ENCODE peak calls at places on chromosomes 6 and 20, in four cellular contexts. L is heart right ventricle, K is ovary, B is mesendoderm. O is an unnamed sample.

GRCh38 chr20:45221076-45221475 is at the start of gene SEMG2:
- DNase-seq in L (no peak), K (no peak), B (no peak), O (no peak)

GRCh38 chr20:13147971-13148370 is 73.1 kb upstream of the ISM1 start:
- DNase-seq in L (no peak), K (no peak), B (no peak), O (no peak)

GRCh38 chr20:5471368-5471767 is 154.6 kb upstream of the PROKR2 start:
- DNase-seq in L (no peak), K (no peak), B (no peak), O (no peak)

GRCh38 chr6:51350308-51350904 is 531.7 kb downstream of the TFAP2B start:
- DNase-seq in L (no peak), K (no peak), B (no peak), O (no peak)

GRCh38 chr6:11414564-11414963 is 123.0 kb upstream of the TMEM170B start:
- DNase-seq in L (no peak), K (no peak), B (peak; percentile 71), O (no peak)

GRCh38 chr6:83758533-83758932 is 49.6 kb upstream of the SNAP91 start:
- DNase-seq in L (no peak), K (no peak), B (no peak), O (no peak)

GRCh38 chr20:11553603-11554002 is 364.1 kb upstream of the BTBD3 start:
- DNase-seq in L (no peak), K (no peak), B (no peak), O (no peak)

GRCh38 chr6:72861935-72862432 is 240.1 kb downstream of the KCNQ5 start:
- DNase-seq in L (no peak), K (no peak), B (no peak), O (no peak)

GRCh38 chr6:9140181-9140580 is 704.8 kb upstream of the SLC35B3 start:
- DNase-seq in L (no peak), K (no peak), B (no peak), O (no peak)

GRCh38 chr6:107679457-107679856 is 144.7 kb downstream of the SCML4 start:
- DNase-seq in L (no peak), K (peak; percentile 69), B (peak; percentile 85), O (no peak)

GRCh38 chr6:72552938-72553337 is 68.9 kb upstream of the KCNQ5 start:
- DNase-seq in L (no peak), K (no peak), B (no peak), O (no peak)

GRCh38 chr6:163099621-163100171 is 314.8 kb upstream of the QKI start:
- DNase-seq in L (no peak), K (no peak), B (no peak), O (peak; percentile 19)

GRCh38 chr6:133033263-133033662 is 207.9 kb upstream of the EYA4 start:
- DNase-seq in L (no peak), K (no peak), B (no peak), O (no peak)

GRCh38 chr6:133705731-133706130 is 183.2 kb upstream of the TCF21 start:
- DNase-seq in L (no peak), K (no peak), B (no peak), O (no peak)

GRCh38 chr6:127120787-127121636 is 2.5 kb downstream of the RSPO3 start:
- DNase-seq in L (peak; percentile 64), K (peak; percentile 61), B (peak; percentile 87), O (no peak)

GRCh38 chr6:79686698-79687309 is 55.7 kb downstream of the SH3BGRL2 start:
- DNase-seq in L (no peak), K (no peak), B (no peak), O (no peak)

GRCh38 chr20:13701486-13701885 is 62.8 kb upstream of the TASP1 start:
- DNase-seq in L (no peak), K (no peak), B (no peak), O (no peak)

GRCh38 chr20:63830821-63831593 is at the start of gene ZBTB46:
- DNase-seq in L (peak; percentile 76), K (peak; percentile 65), B (peak; percentile 46), O (peak; percentile 29)

GRCh38 chr6:42864602-42865001 is 14.8 kb upstream of the RPL7L1 start:
- DNase-seq in L (no peak), K (no peak), B (no peak), O (no peak)

GRCh38 chr20:39716796-39717341 is 754.7 kb downstream of the DHX35 start:
- DNase-seq in L (no peak), K (no peak), B (peak; percentile 24), O (no peak)

GRCh38 chr20:32820000-32820697 is 395 bp downstream of the MAPRE1 start:
- DNase-seq in L (no peak), K (no peak), B (peak; percentile 88), O (peak; percentile 43)

DNA sequence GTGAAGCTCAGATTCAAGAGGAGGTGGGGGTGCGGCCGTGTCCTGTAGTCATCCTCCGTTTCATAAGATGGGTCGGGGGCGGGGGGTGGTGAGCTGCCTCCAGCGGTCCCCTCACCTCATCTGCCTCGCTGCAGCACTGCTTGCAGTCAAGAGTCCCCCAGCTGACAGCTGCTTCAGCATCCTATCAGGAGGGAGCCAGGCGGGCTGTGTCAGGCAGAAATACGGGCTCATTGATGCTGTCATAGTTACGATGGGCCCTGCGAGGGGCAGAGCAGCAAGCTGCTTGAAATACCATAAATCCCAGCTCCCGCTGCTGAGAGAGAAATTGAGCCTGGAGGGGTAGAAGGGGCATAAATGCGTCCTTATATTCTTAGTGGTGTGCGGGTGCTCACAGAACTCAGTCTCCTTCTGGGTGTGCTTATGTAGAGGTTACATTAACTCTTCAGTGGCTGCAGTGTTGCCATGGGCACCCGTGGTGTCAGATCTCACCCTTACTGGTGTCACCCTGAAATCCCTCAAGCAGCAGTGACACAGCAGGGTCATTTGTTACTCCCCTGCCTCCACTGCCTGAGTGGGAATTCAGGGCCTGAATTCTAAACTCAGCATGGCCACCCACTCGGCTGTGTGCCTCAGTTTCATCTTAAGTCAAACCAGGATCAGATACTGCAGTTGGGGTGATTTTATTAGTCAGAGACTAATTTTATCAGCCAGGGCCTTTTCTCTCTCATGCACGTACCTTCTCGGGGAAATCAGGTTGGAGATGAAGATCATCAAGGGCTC is 21.8 kb downstream of the CCDC167 start:
- DNase-seq in L (no peak), K (no peak), B (no peak), O (no peak)
- H3K27ac ChIP-seq in L (no peak overlapping the region), K (no peak overlapping the region), B (no peak overlapping the region), O (no peak overlapping the region)

GRCh38 chr6:3718407-3718806 is 33.1 kb downstream of the PXDC1 start:
- DNase-seq in L (no peak), K (no peak), B (no peak), O (no peak)
- H3K27ac ChIP-seq in L (no peak overlapping the region), K (no peak overlapping the region), B (no peak overlapping the region), O (peak overlapping the region; percentile 47)

GRCh38 chr6:21732731-21733130 is 139.2 kb downstream of the SOX4 start:
- DNase-seq in L (no peak), K (no peak), B (no peak), O (no peak)
- H3K27ac ChIP-seq in L (no peak overlapping the region), K (no peak overlapping the region), B (no peak overlapping the region), O (no peak overlapping the region)

DNA sequence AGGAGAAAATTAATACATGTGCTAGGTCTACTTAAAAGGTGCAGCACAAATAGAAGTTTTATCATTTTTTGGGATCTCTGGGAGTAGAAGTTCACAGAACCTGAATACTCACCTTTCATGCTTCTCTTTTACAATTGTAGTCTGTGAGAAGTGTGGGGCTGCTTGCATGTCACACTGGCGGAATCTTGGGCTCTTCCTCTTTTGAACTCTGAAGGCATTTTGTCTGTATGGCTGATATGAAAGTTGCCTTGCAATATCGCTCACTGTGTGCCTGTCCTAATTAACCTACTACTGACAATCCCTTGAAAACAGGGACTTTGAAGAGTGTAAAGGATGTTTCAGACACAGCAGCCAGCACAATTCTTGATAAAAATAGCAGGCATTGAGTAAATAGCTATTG is 65.9 kb upstream of the CLDN20 start:
- DNase-seq in L (no peak), K (no peak), B (no peak), O (no peak)
- H3K27ac ChIP-seq in L (no peak overlapping the region), K (no peak overlapping the region), B (no peak overlapping the region), O (no peak overlapping the region)

GRCh38 chr6:27825025-27825823 is 87.0 kb downstream of the OR2B2 start:
- DNase-seq in L (no peak), K (no peak), B (peak; percentile 42), O (no peak)
- H3K27ac ChIP-seq in L (peak overlapping the region; percentile 72), K (no peak overlapping the region), B (peak overlapping the region; percentile 89), O (no peak overlapping the region)

DNA sequence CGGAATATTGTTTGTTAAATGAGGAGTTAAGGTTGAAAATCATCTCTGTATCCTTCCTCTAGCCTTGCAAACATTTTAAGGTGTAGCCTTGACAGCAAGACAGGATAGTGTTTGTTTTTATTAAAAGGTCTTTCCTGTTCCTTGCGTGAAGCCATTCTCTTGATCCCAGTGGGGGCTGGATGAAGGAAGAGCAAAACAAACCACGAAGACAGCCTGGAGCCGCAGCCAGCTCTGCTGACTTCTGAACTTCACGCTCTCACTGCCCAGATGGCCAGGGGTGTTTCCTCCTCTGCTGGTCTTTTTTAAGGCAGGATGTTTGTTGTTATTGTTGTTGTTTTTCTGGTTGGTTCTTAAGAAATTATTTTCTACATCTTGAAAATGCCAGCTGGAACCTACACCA is 156.4 kb downstream of the MTHFD1L start:
- DNase-seq in L (no peak), K (no peak), B (peak; percentile 37), O (no peak)
- H3K27ac ChIP-seq in L (no peak overlapping the region), K (no peak overlapping the region), B (peak overlapping the region; percentile 40), O (no peak overlapping the region)

GRCh38 chr6:2432258-2432657 is 186.9 kb upstream of the GMDS start:
- DNase-seq in L (no peak), K (no peak), B (no peak), O (no peak)
- H3K27ac ChIP-seq in L (no peak overlapping the region), K (no peak overlapping the region), B (no peak overlapping the region), O (no peak overlapping the region)

GRCh38 chr6:157491571-157492232 is 110.7 kb downstream of the ZDHHC14 start:
- DNase-seq in L (no peak), K (no peak), B (no peak), O (no peak)

GRCh38 chr6:157493576-157493975 is 112.6 kb downstream of the ZDHHC14 start:
- DNase-seq in L (no peak), K (no peak), B (no peak), O (no peak)

GRCh38 chr6:157492249-157492648 is 111.3 kb downstream of the ZDHHC14 start:
- DNase-seq in L (no peak), K (no peak), B (no peak), O (no peak)

GRCh38 chr6:157493173-157493572 is 112.2 kb downstream of the ZDHHC14 start:
- DNase-seq in L (no peak), K (no peak), B (no peak), O (no peak)

DNA sequence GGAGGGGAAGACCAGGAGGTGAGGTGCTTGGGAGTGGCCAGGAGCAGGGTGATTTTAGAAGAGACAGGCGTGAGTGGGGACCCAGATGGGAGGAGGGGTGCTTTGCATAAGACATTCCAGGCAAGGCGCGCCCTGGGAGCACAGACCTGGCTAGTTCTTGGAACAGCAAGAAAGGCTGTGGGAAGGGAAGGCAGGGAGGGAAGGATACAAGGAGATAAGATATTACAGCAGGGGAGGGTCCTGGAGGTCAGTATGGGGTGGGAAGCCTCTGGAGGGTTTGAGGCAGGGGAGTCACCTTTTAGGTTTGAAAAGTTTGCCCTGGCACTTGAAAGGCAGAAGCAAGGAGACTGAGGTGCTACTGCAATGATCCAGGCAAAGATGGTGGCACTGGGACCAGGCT is 111.8 kb downstream of the ZDHHC14 start:
- DNase-seq in L (no peak), K (no peak), B (no peak), O (no peak)
- H3K27ac ChIP-seq in L (no peak overlapping the region), K (no peak overlapping the region), B (no peak overlapping the region), O (no peak overlapping the region)